ENCODE peak calls at places on chromosome 2, in seven cellular contexts. L is GM13977, T is GM12865, W is psoas muscle, Q is endodermal cell, O is bronchial epithelial cell, V is WERI-Rb-1. A is an unnamed sample.

GRCh38 chr2:109482371-109482841 is 131.4 kb downstream of the SEPTIN10 start:
- DNase-seq in L (no peak), T (no peak), W (no peak), Q (no peak), O (no peak), V (no peak), A (no peak)

GRCh38 chr2:156635646-156636045 is 199.5 kb downstream of the GPD2 start:
- DNase-seq in L (no peak), T (no peak), W (no peak), Q (no peak), O (no peak), V (no peak), A (no peak)

GRCh38 chr2:188333751-188334524 is 42.3 kb downstream of the GULP1 start:
- DNase-seq in L (no peak), T (no peak), W (no peak), Q (no peak), O (no peak), V (peak; percentile 59), A (no peak)

GRCh38 chr2:166539340-166540162 is 45.5 kb upstream of the SCN7A start:
- DNase-seq in L (peak; percentile 17), T (peak; percentile 64), W (no peak), Q (peak; percentile 59), O (peak; percentile 69), V (peak; percentile 33), A (peak; percentile 18)

GRCh38 chr2:1972428-1972827 is 228.1 kb upstream of the PXDN start:
- DNase-seq in L (no peak), T (no peak), W (no peak), Q (no peak), O (peak; percentile 50), V (no peak), A (no peak)

GRCh38 chr2:219186754-219187456 is 8.8 kb downstream of the RETREG2 start:
- DNase-seq in L (no peak), T (no peak), W (no peak), Q (no peak), O (no peak), V (no peak), A (peak; percentile 39)

GRCh38 chr2:127386246-127386645 is 1.5 kb downstream of the MAP3K2 start:
- DNase-seq in L (no peak), T (no peak), W (no peak), Q (no peak), O (peak; percentile 30), V (no peak), A (no peak)

GRCh38 chr2:160538559-160539355 is 45.1 kb upstream of the RBMS1 start:
- DNase-seq in L (no peak), T (no peak), W (no peak), Q (no peak), O (peak; percentile 49), V (no peak), A (no peak)

GRCh38 chr2:219571311-219572236 is at the start of gene OBSL1:
- DNase-seq in L (peak; percentile 62), T (no peak), W (peak; percentile 92), Q (peak; percentile 96), O (peak; percentile 77), V (peak; percentile 92), A (no peak)

GRCh38 chr2:187143537-187143936 is 294.6 kb upstream of the ZSWIM2 start:
- DNase-seq in L (no peak), T (no peak), W (no peak), Q (no peak), O (no peak), V (no peak), A (no peak)

GRCh38 chr2:30335981-30336538 is 104.7 kb downstream of the LBH start:
- DNase-seq in L (no peak), T (peak; percentile 58), W (no peak), Q (no peak), O (no peak), V (no peak), A (no peak)

GRCh38 chr2:10267036-10267435 is 35.7 kb upstream of the HPCAL1 start:
- DNase-seq in L (no peak), T (no peak), W (peak; percentile 12), Q (no peak), O (no peak), V (peak; percentile 2), A (no peak)

GRCh38 chr2:48265169-48266013 is 264.6 kb upstream of the STON1 start:
- DNase-seq in L (no peak), T (no peak), W (no peak), Q (no peak), O (no peak), V (no peak), A (no peak)

DNA sequence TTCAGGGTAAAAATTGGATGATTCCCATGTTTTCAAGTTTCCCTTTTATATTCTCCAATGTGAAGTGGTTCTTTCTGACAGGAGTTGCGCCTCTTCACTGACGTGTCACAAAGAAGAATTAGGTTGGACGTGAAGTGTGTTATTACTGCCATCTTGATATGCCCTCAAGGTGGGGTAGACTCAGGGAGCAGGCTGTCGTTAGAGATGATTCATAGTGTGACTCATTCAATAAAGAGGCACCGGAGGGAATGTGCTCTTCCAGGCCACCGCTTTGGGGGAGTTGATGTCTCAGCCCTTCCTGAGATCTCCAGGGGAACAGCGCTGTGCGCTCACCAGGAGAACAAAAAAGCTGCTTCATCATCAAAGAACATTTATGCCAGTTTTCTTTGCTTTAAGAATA is 3.6 kb upstream of the DGKD start:
- DNase-seq in L (no peak), T (no peak), W (no peak), Q (no peak), O (peak; percentile 97), V (no peak), A (no peak)
- TF ChIP-seq CTCF in L (no peak), T (no peak), W (no peak), Q (no peak), O (no peak), V (no peak), A (no peak)

GRCh38 chr2:142678164-142678563 is 199.3 kb upstream of the KYNU start:
- DNase-seq in L (no peak), T (no peak), W (no peak), Q (no peak), O (no peak), V (no peak), A (no peak)

GRCh38 chr2:142687075-142687474 is 190.4 kb upstream of the KYNU start:
- DNase-seq in L (no peak), T (no peak), W (no peak), Q (no peak), O (no peak), V (no peak), A (no peak)

GRCh38 chr2:142684667-142685066 is 192.8 kb upstream of the KYNU start:
- DNase-seq in L (no peak), T (no peak), W (no peak), Q (no peak), O (no peak), V (no peak), A (no peak)

GRCh38 chr2:142681952-142682351 is 195.5 kb upstream of the KYNU start:
- DNase-seq in L (no peak), T (no peak), W (no peak), Q (no peak), O (no peak), V (no peak), A (no peak)

GRCh38 chr2:142682528-142682927 is 194.9 kb upstream of the KYNU start:
- DNase-seq in L (no peak), T (peak; percentile 29), W (no peak), Q (no peak), O (peak; percentile 53), V (no peak), A (no peak)
- TF ChIP-seq CTCF in L (no peak), T (no peak), W (no peak), Q (no peak), O (peak; percentile 10), V (no peak), A (no peak)

GRCh38 chr2:118855451-118856279 is 8.2 kb upstream of the EN1 start:
- DNase-seq in L (peak; percentile 94), T (peak; percentile 75), W (peak; percentile 91), Q (peak; percentile 98), O (peak; percentile 27), V (peak; percentile 81), A (peak; percentile 90)
- TF ChIP-seq CTCF in L (peak; percentile 99), T (peak; percentile 86), W (peak; percentile 97), Q (peak; percentile 93), O (peak; percentile 93), V (peak; percentile 87), A (peak; percentile 94)

GRCh38 chr2:46117379-46117778 is 179.8 kb upstream of the EPAS1 start:
- DNase-seq in L (no peak), T (no peak), W (no peak), Q (no peak), O (peak; percentile 89), V (no peak), A (no peak)
- TF ChIP-seq CTCF in L (no peak), T (no peak), W (no peak), Q (no peak), O (no peak), V (no peak), A (no peak)

GRCh38 chr2:119441376-119442231 is 9.9 kb downstream of the TMEM37 start:
- DNase-seq in L (no peak), T (no peak), W (no peak), Q (peak; percentile 43), O (no peak), V (no peak), A (no peak)

GRCh38 chr2:119439574-119440500 is 8.2 kb downstream of the TMEM37 start:
- DNase-seq in L (no peak), T (no peak), W (no peak), Q (peak; percentile 32), O (no peak), V (no peak), A (no peak)

GRCh38 chr2:119440501-119440870 is 8.8 kb downstream of the TMEM37 start:
- DNase-seq in L (no peak), T (no peak), W (no peak), Q (peak; percentile 28), O (no peak), V (peak; percentile 61), A (no peak)

GRCh38 chr2:119442850-119443249 is 11.2 kb downstream of the TMEM37 start:
- DNase-seq in L (no peak), T (no peak), W (no peak), Q (no peak), O (no peak), V (no peak), A (no peak)

DNA sequence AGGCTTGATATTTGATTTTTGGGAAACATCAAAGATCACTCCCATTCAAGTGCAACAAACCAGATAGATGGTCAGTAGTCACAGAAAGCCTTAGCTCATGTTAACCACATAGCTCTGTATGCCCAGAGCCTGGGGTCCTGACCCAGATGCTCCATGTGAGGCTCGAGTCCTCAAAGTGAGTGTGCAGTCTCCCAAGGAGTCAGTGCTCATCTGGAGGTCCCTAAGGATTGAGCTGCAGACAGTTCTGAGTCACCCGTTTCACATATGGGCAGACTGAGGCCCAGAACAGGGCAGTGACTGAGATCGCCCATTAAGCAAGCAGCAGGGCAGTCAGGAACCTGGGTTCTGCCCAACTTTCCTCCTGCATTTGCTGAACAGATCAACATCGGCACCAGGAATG is 9.2 kb downstream of the TMEM37 start:
- DNase-seq in L (no peak), T (no peak), W (no peak), Q (no peak), O (no peak), V (no peak), A (no peak)
- TF ChIP-seq CTCF in L (no peak), T (no peak), W (no peak), Q (no peak), O (no peak), V (no peak), A (no peak)